ENCODE peak calls at places on chromosomes 3 and 15, in seven cellular contexts. One of them, this sample, is unnamed.

GRCh38 chr15:80878242-80878866 is 99.2 kb downstream of the CEMIP start:
- DNase-seq in HepG2: no peak
- DNase-seq in SK-N-SH: no peak
- DNase-seq in GM12891: no peak
- DNase-seq in GM12878: no peak
- DNase-seq in K562: no peak
- DNase-seq in H1: no peak
- DNase-seq in this sample: no peak

GRCh38 chr3:187594272-187594671 is 75.9 kb downstream of the SST start:
- DNase-seq in HepG2: no peak
- DNase-seq in SK-N-SH: no peak
- DNase-seq in GM12891: no peak
- DNase-seq in GM12878: no peak
- DNase-seq in K562: no peak
- DNase-seq in H1: no peak
- DNase-seq in this sample: no peak

GRCh38 chr3:73604491-73604890 is 20.2 kb downstream of the PDZRN3 start:
- DNase-seq in HepG2: no peak
- DNase-seq in SK-N-SH: no peak
- DNase-seq in GM12891: no peak
- DNase-seq in GM12878: no peak
- DNase-seq in K562: no peak
- DNase-seq in H1: no peak
- DNase-seq in this sample: no peak

GRCh38 chr15:74461847-74462511 is 1.0 kb upstream of the UBL7 start:
- DNase-seq in HepG2: no peak
- DNase-seq in SK-N-SH: no peak
- DNase-seq in GM12891: no peak
- DNase-seq in GM12878: no peak
- DNase-seq in K562: no peak
- DNase-seq in H1: no peak
- DNase-seq in this sample: no peak

GRCh38 chr15:98954411-98954810 is 53.2 kb downstream of the PGPEP1L start:
- DNase-seq in HepG2: no peak
- DNase-seq in SK-N-SH: peak; percentile 72
- DNase-seq in GM12891: no peak
- DNase-seq in GM12878: peak; percentile 24
- DNase-seq in K562: no peak
- DNase-seq in H1: no peak
- DNase-seq in this sample: no peak

GRCh38 chr3:29429055-29429454 is 148.2 kb downstream of the RBMS3 start:
- DNase-seq in HepG2: no peak
- DNase-seq in SK-N-SH: no peak
- DNase-seq in GM12891: no peak
- DNase-seq in GM12878: no peak
- DNase-seq in K562: no peak
- DNase-seq in H1: no peak
- DNase-seq in this sample: no peak

GRCh38 chr15:65970937-65971740 is 101.8 kb downstream of the RAB11A start:
- DNase-seq in HepG2: no peak
- DNase-seq in SK-N-SH: no peak
- DNase-seq in GM12891: no peak
- DNase-seq in GM12878: no peak
- DNase-seq in K562: no peak
- DNase-seq in H1: no peak
- DNase-seq in this sample: no peak

GRCh38 chr3:42544492-42545283 is 37.1 kb downstream of the SEC22C start:
- DNase-seq in HepG2: peak; percentile 72
- DNase-seq in SK-N-SH: no peak
- DNase-seq in GM12891: no peak
- DNase-seq in GM12878: no peak
- DNase-seq in K562: no peak
- DNase-seq in H1: no peak
- DNase-seq in this sample: no peak

GRCh38 chr15:63892794-63893441 is 59.2 kb upstream of the HERC1 start:
- DNase-seq in HepG2: no peak
- DNase-seq in SK-N-SH: no peak
- DNase-seq in GM12891: no peak
- DNase-seq in GM12878: peak; percentile 75
- DNase-seq in K562: no peak
- DNase-seq in H1: no peak
- DNase-seq in this sample: peak; percentile 40

GRCh38 chr3:172089250-172089649 is 49.9 kb downstream of the FNDC3B start:
- DNase-seq in HepG2: no peak
- DNase-seq in SK-N-SH: no peak
- DNase-seq in GM12891: no peak
- DNase-seq in GM12878: no peak
- DNase-seq in K562: no peak
- DNase-seq in H1: no peak
- DNase-seq in this sample: no peak

GRCh38 chr15:68149059-68149458 is 56.1 kb downstream of the CALML4 start:
- DNase-seq in HepG2: no peak
- DNase-seq in SK-N-SH: no peak
- DNase-seq in GM12891: no peak
- DNase-seq in GM12878: no peak
- DNase-seq in K562: no peak
- DNase-seq in H1: no peak
- DNase-seq in this sample: no peak

GRCh38 chr3:194136519-194137313 is 768 bp downstream of the HES1 start:
- DNase-seq in HepG2: peak; percentile 14
- DNase-seq in SK-N-SH: peak; percentile 56
- DNase-seq in GM12891: no peak
- DNase-seq in GM12878: no peak
- DNase-seq in K562: no peak
- DNase-seq in H1: no peak
- DNase-seq in this sample: no peak

GRCh38 chr3:185958626-185959025 is 20.8 kb upstream of the TRA2B start:
- DNase-seq in HepG2: no peak
- DNase-seq in SK-N-SH: no peak
- DNase-seq in GM12891: no peak
- DNase-seq in GM12878: no peak
- DNase-seq in K562: no peak
- DNase-seq in H1: no peak
- DNase-seq in this sample: no peak

GRCh38 chr15:51284871-51285270 is 53.5 kb downstream of the CYP19A1 start:
- DNase-seq in HepG2: no peak
- DNase-seq in SK-N-SH: no peak
- DNase-seq in GM12891: no peak
- DNase-seq in GM12878: no peak
- DNase-seq in K562: no peak
- DNase-seq in H1: no peak
- DNase-seq in this sample: no peak

GRCh38 chr3:164806188-164806587 is 272.1 kb downstream of the SI start:
- DNase-seq in HepG2: no peak
- DNase-seq in SK-N-SH: no peak
- DNase-seq in GM12891: no peak
- DNase-seq in GM12878: no peak
- DNase-seq in K562: no peak
- DNase-seq in H1: no peak
- DNase-seq in this sample: no peak

GRCh38 chr3:65371053-65371452 is 667.7 kb downstream of the MAGI1 start:
- DNase-seq in HepG2: no peak
- DNase-seq in SK-N-SH: no peak
- DNase-seq in GM12891: no peak
- DNase-seq in GM12878: no peak
- DNase-seq in K562: no peak
- DNase-seq in H1: no peak
- DNase-seq in this sample: no peak
- TF ChIP-seq POLR2AphosphoS5 in HepG2: no peak
- TF ChIP-seq POLR2AphosphoS5 in SK-N-SH: no peak
- TF ChIP-seq POLR2AphosphoS5 in GM12891: no peak
- TF ChIP-seq POLR2AphosphoS5 in GM12878: no peak
- TF ChIP-seq POLR2AphosphoS5 in K562: no peak
- TF ChIP-seq POLR2AphosphoS5 in H1: no peak
- TF ChIP-seq POLR2AphosphoS5 in this sample: no peak

DNA sequence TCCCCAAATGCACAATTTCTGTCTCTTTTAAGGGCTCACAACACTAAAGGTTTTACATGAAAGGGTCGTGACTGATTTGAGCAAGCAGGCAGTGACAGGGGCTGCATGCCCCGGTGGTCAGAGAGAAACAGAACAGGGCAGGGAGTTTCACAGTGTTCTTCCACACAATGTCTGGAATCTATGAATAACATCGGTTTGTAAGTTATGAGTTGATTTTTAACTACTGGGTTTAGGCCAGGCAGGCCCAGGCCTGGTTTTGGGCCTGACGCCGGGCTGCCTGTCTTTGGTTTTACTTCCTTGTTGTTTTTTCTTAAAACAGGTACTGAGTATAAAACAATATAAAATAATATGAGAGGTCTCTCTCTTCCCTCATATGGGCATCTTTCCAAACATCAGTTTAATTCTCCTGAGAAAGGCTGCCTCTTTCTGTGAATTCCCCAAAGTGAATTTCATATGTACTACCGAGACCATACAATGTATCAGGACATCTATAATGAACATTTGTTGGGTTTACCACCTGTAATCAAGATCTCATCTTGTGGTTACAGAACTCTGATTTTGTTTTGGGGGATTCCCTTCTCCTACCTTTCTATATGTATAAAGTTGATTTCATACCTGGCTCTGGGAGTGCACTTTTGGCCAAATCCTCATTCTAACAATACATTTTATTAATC is 74.4 kb downstream of the CD200 start:
- DNase-seq in HepG2: no peak
- DNase-seq in SK-N-SH: no peak
- DNase-seq in GM12891: no peak
- DNase-seq in GM12878: peak; percentile 54
- DNase-seq in K562: no peak
- DNase-seq in H1: no peak
- DNase-seq in this sample: no peak
- TF ChIP-seq TAF1 in HepG2: no peak
- TF ChIP-seq TAF1 in SK-N-SH: no peak
- TF ChIP-seq TAF1 in GM12891: no peak
- TF ChIP-seq TAF1 in GM12878: no peak
- TF ChIP-seq TAF1 in K562: no peak
- TF ChIP-seq TAF1 in H1: no peak
- TF ChIP-seq TAF1 in this sample: no peak

DNA sequence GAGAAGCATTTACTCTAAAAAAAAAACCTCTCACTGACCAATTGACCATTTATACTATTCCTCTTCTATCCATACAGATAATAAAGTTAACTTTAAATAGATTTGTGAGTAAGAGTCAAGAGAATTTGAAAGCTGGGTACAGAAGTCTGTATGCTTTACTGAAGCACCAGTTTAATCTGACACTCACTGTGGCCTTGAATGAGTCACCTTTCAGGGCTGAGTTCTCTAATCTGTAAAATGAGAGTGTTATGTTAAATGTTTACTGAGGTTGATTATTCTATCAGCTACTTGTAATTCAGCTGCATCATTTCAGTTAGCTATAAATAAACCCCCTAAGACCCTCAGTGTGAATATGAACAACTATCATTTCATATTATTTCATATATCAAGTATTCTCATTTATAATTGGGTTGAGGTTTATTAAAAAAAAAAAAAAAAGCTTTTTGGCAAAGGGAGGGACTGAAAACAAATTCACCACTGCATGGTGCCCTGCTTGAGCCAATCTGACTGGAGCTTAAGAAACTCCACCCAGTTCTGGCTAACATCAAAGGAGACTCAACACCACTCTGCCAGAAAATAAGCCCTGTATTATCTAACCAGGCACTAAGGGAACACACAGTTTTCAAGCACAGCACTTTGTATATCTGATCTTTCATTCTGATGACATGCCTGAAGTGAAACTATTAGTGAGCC is 2.8 kb downstream of the MAP4 start:
- DNase-seq in HepG2: peak; percentile 82
- DNase-seq in SK-N-SH: no peak
- DNase-seq in GM12891: no peak
- DNase-seq in GM12878: no peak
- DNase-seq in K562: peak; percentile 40
- DNase-seq in H1: no peak
- DNase-seq in this sample: no peak
- TF ChIP-seq POLR2AphosphoS5 in HepG2: no peak
- TF ChIP-seq POLR2AphosphoS5 in SK-N-SH: peak; percentile 32
- TF ChIP-seq POLR2AphosphoS5 in GM12891: no peak
- TF ChIP-seq POLR2AphosphoS5 in GM12878: no peak
- TF ChIP-seq POLR2AphosphoS5 in K562: no peak
- TF ChIP-seq POLR2AphosphoS5 in H1: no peak
- TF ChIP-seq POLR2AphosphoS5 in this sample: no peak

DNA sequence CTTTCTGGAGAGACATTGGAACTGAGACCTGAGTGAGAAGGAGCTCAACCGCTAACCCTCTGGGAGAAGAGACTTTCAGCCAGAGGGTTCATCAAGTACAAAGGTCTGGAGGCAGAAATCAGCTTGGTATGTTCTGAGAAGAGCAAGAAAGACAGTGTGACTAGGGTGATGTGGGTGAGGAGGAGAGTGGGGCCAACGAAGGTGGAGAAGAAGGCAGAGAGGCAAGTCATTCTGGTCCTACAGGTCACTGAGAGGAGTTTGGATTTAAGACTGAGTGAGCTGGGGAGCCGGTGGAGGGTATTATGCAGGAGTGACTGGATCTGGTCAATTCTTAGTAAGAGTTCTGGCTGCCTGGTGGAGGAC is 12.2 kb downstream of the XIRP1 start:
- DNase-seq in HepG2: no peak
- DNase-seq in SK-N-SH: no peak
- DNase-seq in GM12891: no peak
- DNase-seq in GM12878: no peak
- DNase-seq in K562: no peak
- DNase-seq in H1: no peak
- DNase-seq in this sample: no peak
- TF ChIP-seq TAF1 in HepG2: no peak
- TF ChIP-seq TAF1 in SK-N-SH: no peak
- TF ChIP-seq TAF1 in GM12891: no peak
- TF ChIP-seq TAF1 in GM12878: no peak
- TF ChIP-seq TAF1 in K562: no peak
- TF ChIP-seq TAF1 in H1: no peak
- TF ChIP-seq TAF1 in this sample: no peak

This sample was measured in GM12892.